ENCODE peak calls at places on chromosomes 13 and 19, in seven cellular contexts. D is trophoblast cell, M is IMR-90, Z is mesenchymal stem cell, W is mesendoderm, B is H9, G is H1. H is an unnamed sample.

GRCh38 chr13:27728271-27728670 is 64.0 kb upstream of the GSX1 start:
- DNase-seq in D (no peak), M (no peak), Z (no peak), W (peak; percentile 60), B (peak; percentile 42), G (no peak), H (peak; percentile 36)

GRCh38 chr19:48630289-48631036 is 6.7 kb downstream of the DBP start:
- DNase-seq in D (peak; percentile 58), M (no peak), Z (peak; percentile 73), W (peak; percentile 90), B (peak; percentile 79), G (no peak), H (no peak)

GRCh38 chr19:49954933-49955332 is 6.0 kb downstream of the SIGLEC11 start:
- DNase-seq in D (no peak), M (peak; percentile 16), Z (no peak), W (no peak), B (no peak), G (no peak), H (no peak)

GRCh38 chr19:58252102-58252685 is 23.5 kb downstream of the ZNF544 start:
- DNase-seq in D (no peak), M (no peak), Z (peak; percentile 17), W (peak; percentile 75), B (no peak), G (no peak), H (no peak)

GRCh38 chr19:802888-803561 is 5.8 kb downstream of the PTBP1 start:
- DNase-seq in D (no peak), M (no peak), Z (no peak), W (no peak), B (peak; percentile 27), G (no peak), H (no peak)

GRCh38 chr13:29722415-29722814 is 126.9 kb upstream of the SLC7A1 start:
- DNase-seq in D (no peak), M (no peak), Z (no peak), W (no peak), B (no peak), G (no peak), H (no peak)

GRCh38 chr19:50460161-50460765 is 16.0 kb upstream of the EMC10 start:
- DNase-seq in D (peak; percentile 26), M (peak; percentile 50), Z (no peak), W (no peak), B (no peak), G (no peak), H (no peak)

GRCh38 chr13:34416833-34417425 is 525.1 kb upstream of the NBEA start:
- DNase-seq in D (no peak), M (peak; percentile 39), Z (no peak), W (no peak), B (no peak), G (no peak), H (no peak)

GRCh38 chr19:1855040-1855827 is 7.0 kb upstream of the REXO1 start:
- DNase-seq in D (peak; percentile 71), M (peak; percentile 85), Z (peak; percentile 93), W (peak; percentile 95), B (peak; percentile 98), G (peak; percentile 71), H (peak; percentile 77)

GRCh38 chr13:98075048-98075447 is 67.8 kb upstream of the FARP1 start:
- DNase-seq in D (no peak), M (no peak), Z (no peak), W (no peak), B (no peak), G (no peak), H (no peak)

GRCh38 chr13:32495429-32495828 is 43.2 kb downstream of the N4BP2L2 start:
- DNase-seq in D (no peak), M (no peak), Z (no peak), W (no peak), B (no peak), G (no peak), H (no peak)

GRCh38 chr13:32228330-32229041 is 86.7 kb downstream of the ZAR1L start:
- DNase-seq in D (peak; percentile 53), M (peak; percentile 84), Z (peak; percentile 49), W (peak; percentile 73), B (no peak), G (no peak), H (no peak)

GRCh38 chr13:47426126-47426849 is 529.4 kb upstream of the HTR2A start:
- DNase-seq in D (no peak), M (peak; percentile 86), Z (peak; percentile 67), W (no peak), B (no peak), G (no peak), H (no peak)

GRCh38 chr19:40294560-40294959 is 9.4 kb upstream of the AKT2 start:
- DNase-seq in D (no peak), M (no peak), Z (no peak), W (no peak), B (no peak), G (no peak), H (no peak)

GRCh38 chr19:16301999-16302694 is 22.5 kb upstream of the KLF2 start:
- DNase-seq in D (no peak), M (peak; percentile 54), Z (no peak), W (no peak), B (no peak), G (no peak), H (no peak)

GRCh38 chr13:111225810-111226546 is 94.5 kb upstream of the TEX29 start:
- DNase-seq in D (no peak), M (no peak), Z (no peak), W (no peak), B (no peak), G (no peak), H (no peak)

GRCh38 chr19:46481187-46481586 is 9.8 kb upstream of the PNMA8A start:
- DNase-seq in D (no peak), M (peak; percentile 55), Z (no peak), W (no peak), B (no peak), G (no peak), H (no peak)

GRCh38 chr13:50940509-50940908 is 30.9 kb downstream of the RNASEH2B start:
- DNase-seq in D (no peak), M (no peak), Z (no peak), W (no peak), B (no peak), G (no peak), H (no peak)
- H3K18ac ChIP-seq in D (no peak overlapping the region), M (no peak overlapping the region), Z (no peak overlapping the region), W (no peak overlapping the region), B (no peak overlapping the region), G (no peak overlapping the region), H (no peak overlapping the region)

GRCh38 chr13:20462921-20463320 is 62.7 kb downstream of the CRYL1 start:
- DNase-seq in D (no peak), M (no peak), Z (no peak), W (no peak), B (no peak), G (no peak), H (no peak)

GRCh38 chr13:20461860-20462532 is 63.7 kb downstream of the CRYL1 start:
- DNase-seq in D (peak; percentile 78), M (no peak), Z (no peak), W (peak; percentile 44), B (no peak), G (no peak), H (no peak)

GRCh38 chr13:20461481-20461859 is 64.2 kb downstream of the CRYL1 start:
- DNase-seq in D (peak; percentile 3), M (peak; percentile 49), Z (peak; percentile 62), W (peak; percentile 46), B (no peak), G (no peak), H (no peak)

GRCh38 chr13:20462533-20462915 is 63.1 kb downstream of the CRYL1 start:
- DNase-seq in D (no peak), M (no peak), Z (no peak), W (peak; percentile 33), B (no peak), G (no peak), H (no peak)

GRCh38 chr13:20460744-20461143 is 64.9 kb downstream of the CRYL1 start:
- DNase-seq in D (no peak), M (no peak), Z (no peak), W (no peak), B (no peak), G (no peak), H (no peak)
- H3K18ac ChIP-seq in D (no peak overlapping the region), M (no peak overlapping the region), Z (no peak overlapping the region), W (no peak overlapping the region), B (no peak overlapping the region), G (no peak overlapping the region), H (no peak overlapping the region)

GRCh38 chr19:5623397-5624153 is 692 bp downstream of the SAFB start:
- DNase-seq in D (peak; percentile 13), M (no peak), Z (peak; percentile 17), W (no peak), B (no peak), G (no peak), H (no peak)

GRCh38 chr19:5622465-5623396 is at the start of the genes SAFB and SAFB2:
- DNase-seq in D (peak; percentile 100), M (peak; percentile 100), Z (peak; percentile 99), W (peak; percentile 100), B (peak; percentile 99), G (peak; percentile 100), H (peak; percentile 100)

GRCh38 chr19:5624154-5624663 is 1.3 kb downstream of the SAFB start:
- DNase-seq in D (no peak), M (peak; percentile 61), Z (peak; percentile 64), W (peak; percentile 25), B (no peak), G (no peak), H (no peak)

GRCh38 chr19:5625641-5626040 is 2.8 kb downstream of the SAFB start:
- DNase-seq in D (no peak), M (no peak), Z (no peak), W (no peak), B (no peak), G (no peak), H (no peak)

DNA sequence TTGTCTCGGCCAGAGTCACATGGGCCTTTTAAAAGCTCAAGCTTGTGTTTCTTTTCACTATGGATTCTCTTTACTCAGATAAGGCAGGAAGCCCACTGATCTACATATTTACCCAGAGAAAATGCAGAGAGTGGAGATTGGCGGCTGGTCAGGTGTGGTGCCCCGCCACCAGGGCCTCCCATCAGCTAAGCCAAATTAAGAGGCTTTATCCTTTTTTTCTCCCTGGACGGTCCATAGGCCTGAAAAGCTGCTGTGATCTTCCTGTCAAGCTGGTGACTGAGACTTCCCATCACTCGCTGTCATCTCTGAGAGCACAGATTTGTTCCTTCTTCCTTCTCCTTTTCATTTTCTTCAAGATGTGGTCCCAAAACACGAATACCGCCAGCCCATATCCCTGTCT is 1.9 kb downstream of the SAFB start:
- DNase-seq in D (no peak), M (no peak), Z (no peak), W (peak; percentile 30), B (no peak), G (no peak), H (no peak)
- H3K18ac ChIP-seq in D (no peak overlapping the region), M (no peak overlapping the region), Z (no peak overlapping the region), W (no peak overlapping the region), B (no peak overlapping the region), G (no peak overlapping the region), H (no peak overlapping the region)

DNA sequence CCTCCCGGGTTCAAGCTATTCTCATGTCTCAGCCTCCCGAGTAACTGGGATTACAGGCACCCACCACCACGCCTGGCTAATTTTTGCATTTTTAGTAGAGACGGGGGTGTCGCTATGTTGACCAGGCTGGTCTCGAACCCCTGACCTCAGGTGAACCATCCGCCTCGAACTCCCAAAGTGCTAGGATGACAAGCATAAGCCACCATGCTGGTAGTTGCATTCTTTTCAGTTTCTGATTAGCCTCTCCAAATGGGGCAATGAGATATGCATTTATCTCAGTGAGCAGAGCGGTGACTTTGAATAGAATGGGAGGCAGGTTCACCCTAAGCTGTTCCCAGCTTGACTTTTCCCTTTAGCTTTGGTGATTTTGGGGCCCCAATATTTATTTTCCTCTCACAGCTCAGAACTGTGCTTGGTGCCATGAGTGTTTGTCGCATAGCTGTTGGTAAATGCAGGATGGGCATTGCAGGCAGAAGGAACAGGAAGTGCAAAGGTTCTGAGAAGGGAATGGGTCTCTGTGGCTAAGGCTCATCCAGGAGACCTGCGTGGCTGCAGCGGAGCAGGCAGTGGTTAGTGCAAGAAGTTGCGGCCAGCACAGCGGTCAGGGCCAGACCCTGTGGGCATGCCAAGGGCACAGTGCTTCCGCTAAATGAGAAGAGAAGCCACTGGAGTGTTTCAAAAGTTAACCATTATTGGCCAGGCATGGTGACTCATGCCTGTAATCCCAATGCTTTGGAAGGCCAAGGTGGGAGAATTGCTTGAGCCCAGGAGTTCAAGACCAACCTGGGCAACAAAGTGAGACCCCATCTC is 20.7 kb downstream of the LYPD3 start:
- DNase-seq in D (peak; percentile 78), M (no peak), Z (no peak), W (no peak), B (no peak), G (no peak), H (no peak)
- H3K18ac ChIP-seq in D (no peak overlapping the region), M (no peak overlapping the region), Z (no peak overlapping the region), W (no peak overlapping the region), B (no peak overlapping the region), G (no peak overlapping the region), H (no peak overlapping the region)